ENCODE peak calls at places on chromosomes 5 and 9, in nine cellular contexts. V is nephron progenitor cell; J is EL; U is pons; L is AG09319; G is left ventricle myocardium superior; F is CD4-positive, alpha-beta T cell; C is A549; D is GDM1. Y is an unnamed sample.

GRCh38 chr5:143205386-143205785 is 198.1 kb downstream of the NR3C1 start:
- DNase-seq in V (no peak), J (peak), U (no peak), L (peak), G (no peak), F (no peak), C (no peak), D (no peak), Y (no peak)

GRCh38 chr5:131379723-131380122 is 115.9 kb downstream of the CDC42SE2 start:
- DNase-seq in V (no peak), J (peak), U (peak), L (no peak), G (no peak), F (peak), C (peak), D (no peak), Y (no peak)

GRCh38 chr5:149799119-149799623 is 69.1 kb downstream of the PPARGC1B start:
- DNase-seq in V (no peak), J (peak), U (no peak), L (peak), G (peak), F (no peak), C (peak), D (no peak), Y (no peak)

GRCh38 chr9:37287317-37287716 is 135.2 kb upstream of the GRHPR start:
- DNase-seq in V (no peak), J (no peak), U (no peak), L (no peak), G (no peak), F (no peak), C (no peak), D (no peak), Y (no peak)

GRCh38 chr9:137391411-137391754 is 31.6 kb downstream of the EXD3 start:
- DNase-seq in V (no peak), J (no peak), U (no peak), L (no peak), G (peak), F (no peak), C (no peak), D (no peak), Y (no peak)

GRCh38 chr9:115930472-115930871 is 223.1 kb upstream of the PAPPA start:
- DNase-seq in V (no peak), J (peak), U (no peak), L (no peak), G (no peak), F (no peak), C (no peak), D (no peak), Y (no peak)

GRCh38 chr5:141692919-141693848 is 11.2 kb upstream of the ARAP3 start:
- DNase-seq in V (no peak), J (peak), U (no peak), L (no peak), G (no peak), F (peak), C (no peak), D (no peak), Y (no peak)

GRCh38 chr9:69107801-69108200 is 66.3 kb upstream of the TJP2 start:
- DNase-seq in V (no peak), J (no peak), U (no peak), L (no peak), G (no peak), F (no peak), C (no peak), D (no peak), Y (no peak)

GRCh38 chr5:91382530-91383026 is 539 bp downstream of the ARRDC3 start:
- DNase-seq in V (no peak), J (peak), U (peak), L (no peak), G (no peak), F (peak), C (peak), D (peak), Y (peak)

GRCh38 chr9:120351106-120351505 is 228.9 kb downstream of the CDK5RAP2 start:
- DNase-seq in V (no peak), J (no peak), U (no peak), L (no peak), G (no peak), F (no peak), C (no peak), D (no peak), Y (no peak)

GRCh38 chr9:93815135-93815534 is 140.0 kb downstream of the BARX1 start:
- DNase-seq in V (no peak), J (no peak), U (no peak), L (no peak), G (no peak), F (no peak), C (no peak), D (no peak), Y (no peak)

GRCh38 chr9:123511326-123511974 is 155.5 kb downstream of the CRB2 start:
- DNase-seq in V (no peak), J (no peak), U (peak), L (no peak), G (no peak), F (no peak), C (no peak), D (no peak), Y (peak)

GRCh38 chr5:138303365-138303764 is 28.2 kb downstream of the CDC25C start:
- DNase-seq in V (no peak), J (peak), U (peak), L (no peak), G (no peak), F (no peak), C (no peak), D (no peak), Y (no peak)

GRCh38 chr5:115541586-115541985 is 3.0 kb downstream of the FEM1C start:
- DNase-seq in V (no peak), J (no peak), U (peak), L (no peak), G (no peak), F (no peak), C (no peak), D (no peak), Y (no peak)

GRCh38 chr5:173688708-173689107 is 72.3 kb upstream of the BOD1 start:
- DNase-seq in V (no peak), J (no peak), U (no peak), L (no peak), G (no peak), F (no peak), C (peak), D (no peak), Y (no peak)

GRCh38 chr9:105647595-105648349 is 14.5 kb upstream of the TAL2 start:
- DNase-seq in V (no peak), J (no peak), U (no peak), L (no peak), G (no peak), F (no peak), C (no peak), D (no peak), Y (no peak)

GRCh38 chr9:111959960-111960359 is 63.3 kb downstream of the UGCG start:
- DNase-seq in V (no peak), J (peak), U (no peak), L (no peak), G (no peak), F (no peak), C (peak), D (no peak), Y (no peak)

GRCh38 chr5:178306430-178307225 is 74.0 kb upstream of the PHYKPL start:
- DNase-seq in V (no peak), J (no peak), U (no peak), L (no peak), G (no peak), F (no peak), C (no peak), D (no peak), Y (no peak)

GRCh38 chr5:179143446-179143845 is 83.3 kb downstream of the ZNF354C start:
- DNase-seq in V (no peak), J (peak), U (no peak), L (no peak), G (no peak), F (no peak), C (no peak), D (no peak), Y (no peak)

GRCh38 chr9:20408513-20408912 is 213.8 kb downstream of the MLLT3 start:
- DNase-seq in V (peak), J (no peak), U (no peak), L (no peak), G (no peak), F (no peak), C (no peak), D (no peak), Y (no peak)

GRCh38 chr5:113050606-113051391 is 74.2 kb downstream of the DCP2 start:
- DNase-seq in V (no peak), J (peak), U (no peak), L (no peak), G (no peak), F (no peak), C (no peak), D (no peak), Y (no peak)

GRCh38 chr5:102807878-102808502 is 52.9 kb downstream of the PAM start:
- DNase-seq in V (no peak), J (peak), U (no peak), L (no peak), G (no peak), F (no peak), C (peak), D (no peak), Y (no peak)

GRCh38 chr5:120735076-120735475 is 271.0 kb downstream of the PRR16 start:
- DNase-seq in V (no peak), J (peak), U (no peak), L (no peak), G (no peak), F (no peak), C (no peak), D (no peak), Y (no peak)

GRCh38 chr5:138869763-138870500 is 5.2 kb downstream of the LRRTM2 start:
- DNase-seq in V (no peak), J (no peak), U (peak), L (no peak), G (no peak), F (no peak), C (no peak), D (no peak), Y (peak)

GRCh38 chr5:168426864-168427172 is 59.5 kb upstream of the RARS1 start:
- DNase-seq in V (no peak), J (no peak), U (no peak), L (no peak), G (no peak), F (no peak), C (no peak), D (no peak), Y (no peak)

GRCh38 chr9:91047529-91047928 is 245.9 kb downstream of the SYK start:
- DNase-seq in V (no peak), J (peak), U (no peak), L (no peak), G (no peak), F (no peak), C (no peak), D (no peak), Y (no peak)

GRCh38 chr5:26847041-26847736 is 191.2 kb downstream of the CDH9 start:
- DNase-seq in V (peak), J (no peak), U (no peak), L (no peak), G (no peak), F (no peak), C (peak), D (no peak), Y (no peak)

GRCh38 chr5:135092476-135092875 is 58.4 kb upstream of the PITX1 start:
- DNase-seq in V (no peak), J (no peak), U (no peak), L (no peak), G (no peak), F (no peak), C (no peak), D (no peak), Y (no peak)

GRCh38 chr5:132225165-132226032 is 2.3 kb downstream of the P4HA2 start:
- DNase-seq in V (no peak), J (peak), U (no peak), L (peak), G (peak), F (peak), C (no peak), D (no peak), Y (no peak)

GRCh38 chr9:86843182-86843581 is 104.1 kb downstream of the GAS1 start:
- DNase-seq in V (no peak), J (no peak), U (peak), L (no peak), G (no peak), F (no peak), C (no peak), D (no peak), Y (no peak)

GRCh38 chr9:129052592-129052991 is 16.2 kb downstream of the MIGA2 start:
- DNase-seq in V (no peak), J (no peak), U (no peak), L (no peak), G (peak), F (no peak), C (peak), D (no peak), Y (no peak)

GRCh38 chr5:113182658-113183344 is 206.2 kb downstream of the DCP2 start:
- DNase-seq in V (no peak), J (no peak), U (no peak), L (no peak), G (no peak), F (no peak), C (no peak), D (no peak), Y (no peak)

GRCh38 chr5:141558150-141558549 is 60.6 kb downstream of the DIAPH1 start:
- DNase-seq in V (no peak), J (no peak), U (no peak), L (no peak), G (no peak), F (no peak), C (no peak), D (no peak), Y (no peak)

GRCh38 chr9:129145841-129146292 is 32.2 kb downstream of the IER5L start:
- DNase-seq in V (peak), J (peak), U (no peak), L (no peak), G (peak), F (no peak), C (no peak), D (no peak), Y (no peak)

GRCh38 chr5:174173766-174174165 is 128.3 kb downstream of the NSG2 start:
- DNase-seq in V (no peak), J (no peak), U (no peak), L (no peak), G (no peak), F (no peak), C (no peak), D (no peak), Y (no peak)

GRCh38 chr9:112913326-112913725 is 22.6 kb upstream of the SLC46A2 start:
- DNase-seq in V (no peak), J (no peak), U (no peak), L (no peak), G (no peak), F (no peak), C (no peak), D (no peak), Y (no peak)

Y was measured in midbrain.